ENCODE peak calls at places on chromosome 4, in four cellular contexts. G is CD8-positive, alpha-beta T cell; B is activated T-cell treated with anti-CD3 and anti-CD28 coated beads, Interleukin-2, amount 50 U/mL, for 4 hours; R is cardiac muscle cell. O is an unnamed sample.

GRCh38 chr4:48787031-48787430 is 7.0 kb upstream of the FRYL start:
- DNase-seq in R (no peak), G (no peak), B (no peak), O (no peak)

GRCh38 chr4:107094332-107094731 is 58.2 kb upstream of the DKK2 start:
- DNase-seq in B (no peak), G (no peak), R (peak), O (no peak)

GRCh38 chr4:165476214-165477098 is 97.6 kb downstream of the CPE start:
- DNase-seq in G (no peak), B (no peak), R (peak), O (no peak)

GRCh38 chr4:97038146-97038516 is 1105.1 kb downstream of the STPG2 start:
- DNase-seq in R (no peak), B (no peak), G (no peak), O (no peak)

GRCh38 chr4:8765631-8766590 is 105.7 kb downstream of the HMX1 start:
- DNase-seq in G (no peak), R (no peak), B (no peak), O (peak)

GRCh38 chr4:179624768-179625181 is 2182.5 kb upstream of the AGA start:
- DNase-seq in G (no peak), B (no peak), R (no peak), O (no peak)

GRCh38 chr4:3227878-3228675 is 20.9 kb upstream of the MSANTD1 start:
- DNase-seq in B (no peak), G (no peak), R (no peak), O (no peak)

GRCh38 chr4:140257461-140258305 is 103.7 kb upstream of the MAML3 start:
- DNase-seq in G (no peak), B (no peak), R (no peak), O (no peak)

GRCh38 chr4:25172964-25173917 is 13.0 kb upstream of the SEPSECS start:
- DNase-seq in R (peak), G (no peak), B (no peak), O (no peak)